ENCODE peak calls at places on chromosomes 11 and 22, in six cellular contexts. E, Q, Y, S, H and F are unnamed samples.
A peak's percentile ranks its signal among the peaks of the same experiment; 100 is the strongest.

GRCh38 chr11:66559141-66559861 is 9.1 kb downstream of the CTSF start:
- DNase-seq in E (no peak), Q (no peak), Y (no peak), S (no peak), H (no peak), F (no peak)

GRCh38 chr11:27443746-27444465 is 28.7 kb downstream of the LGR4 start:
- DNase-seq in E (no peak), Q (peak; percentile 80), Y (peak; percentile 2), S (no peak), H (no peak), F (no peak)

GRCh38 chr11:112882494-112883381 is 78.5 kb upstream of the NCAM1 start:
- DNase-seq in E (no peak), Q (no peak), Y (no peak), S (no peak), H (no peak), F (no peak)

GRCh38 chr11:27857014-27857413 is 156.8 kb upstream of the BDNF start:
- DNase-seq in E (no peak), Q (no peak), Y (no peak), S (no peak), H (no peak), F (no peak)

GRCh38 chr11:57964660-57965059 is 59.0 kb upstream of the OR9Q1 start:
- DNase-seq in E (no peak), Q (no peak), Y (no peak), S (no peak), H (no peak), F (no peak)

GRCh38 chr11:66877585-66877984 is 20.7 kb downstream of the LRFN4 start:
- DNase-seq in E (no peak), Q (no peak), Y (no peak), S (no peak), H (peak; percentile 75), F (no peak)

GRCh38 chr22:40666151-40666848 is 13.0 kb upstream of the MCHR1 start:
- DNase-seq in E (no peak), Q (no peak), Y (no peak), S (peak; percentile 72), H (peak; percentile 53), F (peak; percentile 60)

GRCh38 chr11:70646272-70647049 is 248.1 kb downstream of the CTTN start:
- DNase-seq in E (no peak), Q (no peak), Y (no peak), S (no peak), H (no peak), F (no peak)

GRCh38 chr22:29190915-29191314 is 14.8 kb upstream of the EMID1 start:
- DNase-seq in E (no peak), Q (no peak), Y (no peak), S (no peak), H (no peak), F (no peak)

GRCh38 chr22:36352775-36353507 is 34.8 kb downstream of the MYH9 start:
- DNase-seq in E (no peak), Q (no peak), Y (no peak), S (peak; percentile 74), H (peak; percentile 95), F (no peak)

GRCh38 chr11:107591446-107592236 is 694 bp downstream of the ELMOD1 start:
- DNase-seq in E (no peak), Q (no peak), Y (peak; percentile 23), S (no peak), H (no peak), F (no peak)

GRCh38 chr11:93614111-93614784 is 47.2 kb upstream of the CEP295 start:
- DNase-seq in E (no peak), Q (no peak), Y (no peak), S (no peak), H (no peak), F (no peak)

GRCh38 chr11:44894217-44894617 is 56.5 kb downstream of the TP53I11 start:
- DNase-seq in E (peak; percentile 55), Q (peak; percentile 55), Y (peak; percentile 25), S (no peak), H (peak; percentile 66), F (no peak)

GRCh38 chr11:96072592-96072991 is 148.7 kb upstream of the MTMR2 start:
- DNase-seq in E (no peak), Q (no peak), Y (no peak), S (no peak), H (no peak), F (no peak)

GRCh38 chr22:43828711-43829447 is 16.8 kb upstream of the EFCAB6 start:
- DNase-seq in E (no peak), Q (no peak), Y (peak; percentile 20), S (peak; percentile 63), H (peak; percentile 81), F (no peak)

GRCh38 chr11:61473370-61474025 is 35.1 kb upstream of the LRRC10B start:
- DNase-seq in E (no peak), Q (no peak), Y (peak; percentile 71), S (no peak), H (peak; percentile 28), F (no peak)

GRCh38 chr11:59463176-59463575 is 6.4 kb downstream of the OR4D6 start:
- DNase-seq in E (no peak), Q (no peak), Y (no peak), S (no peak), H (no peak), F (no peak)

GRCh38 chr11:87322570-87322969 is 284.8 kb downstream of the TMEM135 start:
- DNase-seq in E (no peak), Q (no peak), Y (no peak), S (no peak), H (no peak), F (no peak)

GRCh38 chr11:120441592-120441991 is 70.0 kb upstream of the GRIK4 start:
- DNase-seq in E (no peak), Q (no peak), Y (no peak), S (peak; percentile 1), H (no peak), F (no peak)

GRCh38 chr11:13475091-13475490 is 12.1 kb upstream of the BTBD10 start:
- DNase-seq in E (no peak), Q (no peak), Y (no peak), S (no peak), H (no peak), F (no peak)

GRCh38 chr11:78338138-78338537 is 79.5 kb downstream of the GAB2 start:
- DNase-seq in E (no peak), Q (no peak), Y (no peak), S (no peak), H (no peak), F (no peak)

GRCh38 chr22:49994361-49995058 is 18.1 kb downstream of the IL17REL start:
- DNase-seq in E (no peak), Q (no peak), Y (no peak), S (no peak), H (no peak), F (no peak)

GRCh38 chr11:43944761-43945311 is 2.4 kb downstream of the C11orf96 start:
- DNase-seq in E (peak; percentile 60), Q (peak; percentile 21), Y (peak; percentile 13), S (no peak), H (peak; percentile 27), F (no peak)

GRCh38 chr11:60915250-60915914 is 1.4 kb downstream of the TMEM109 start:
- DNase-seq in E (peak; percentile 55), Q (no peak), Y (no peak), S (peak; percentile 6), H (peak; percentile 50), F (no peak)

GRCh38 chr11:120013325-120014250 is 124.3 kb downstream of the TRIM29 start:
- DNase-seq in E (no peak), Q (no peak), Y (peak; percentile 28), S (no peak), H (peak; percentile 10), F (no peak)

GRCh38 chr11:92589512-92589911 is 364.9 kb downstream of the FAT3 start:
- DNase-seq in E (no peak), Q (no peak), Y (no peak), S (no peak), H (no peak), F (no peak)

GRCh38 chr22:30685178-30685577 is 9.5 kb upstream of the OSBP2 start:
- DNase-seq in E (no peak), Q (no peak), Y (no peak), S (no peak), H (no peak), F (no peak)

GRCh38 chr11:43516316-43516820 is 157.6 kb downstream of the TTC17 start:
- DNase-seq in E (no peak), Q (no peak), Y (no peak), S (no peak), H (no peak), F (no peak)

GRCh38 chr22:32340437-32340836 is 17.2 kb upstream of the RFPL3 start:
- DNase-seq in E (no peak), Q (no peak), Y (no peak), S (no peak), H (no peak), F (no peak)

GRCh38 chr11:48164836-48165235 is 51.8 kb upstream of the OR4B1 start:
- DNase-seq in E (no peak), Q (no peak), Y (no peak), S (no peak), H (no peak), F (no peak)

GRCh38 chr11:33830903-33831648 is 56.8 kb upstream of the FBXO3 start:
- DNase-seq in E (no peak), Q (no peak), Y (no peak), S (no peak), H (no peak), F (no peak)

GRCh38 chr11:71294846-71295600 is 42.6 kb upstream of the SHANK2 start:
- DNase-seq in E (no peak), Q (no peak), Y (no peak), S (no peak), H (no peak), F (no peak)

GRCh38 chr22:29798318-29798717 is 31.1 kb downstream of the UQCR10 start:
- DNase-seq in E (no peak), Q (no peak), Y (no peak), S (no peak), H (no peak), F (no peak)

GRCh38 chr11:128462189-128462588 is 125.2 kb downstream of the ETS1 start:
- DNase-seq in E (no peak), Q (no peak), Y (no peak), S (no peak), H (no peak), F (no peak)

GRCh38 chr22:38953577-38954413 is 3.6 kb upstream of the APOBEC3A start:
- DNase-seq in E (no peak), Q (no peak), Y (no peak), S (no peak), H (no peak), F (no peak)